ENCODE peak calls at places on chromosomes 6 and 20, in nine cellular contexts. L is cardiac muscle cell; O is thoracic aorta; T is testis; W is CD8-positive, alpha-beta T cell; G is colonic mucosa; Q is GM23338; I is adrenal gland; J is hepatocyte. V is an unnamed sample.

GRCh38 chr6:938271-939046 is 245.5 kb upstream of the EXOC2 start:
- DNase-seq in L (no peak), O (no peak), T (no peak), W (no peak), G (no peak), Q (peak; percentile 41), I (no peak), J (no peak), V (no peak)

GRCh38 chr6:96002912-96003311 is 12.9 kb upstream of the FUT9 start:
- DNase-seq in L (no peak), O (no peak), T (no peak), W (no peak), G (no peak), Q (no peak), I (no peak), J (no peak), V (no peak)

GRCh38 chr20:46151936-46152335 is 33.8 kb downstream of the CD40 start:
- DNase-seq in L (no peak), O (no peak), T (no peak), W (no peak), G (no peak), Q (peak; percentile 80), I (no peak), J (no peak), V (no peak)

GRCh38 chr6:42131531-42131930 is 10.9 kb downstream of the C6orf132 start:
- DNase-seq in L (peak; percentile 72), O (no peak), T (no peak), W (no peak), G (no peak), Q (no peak), I (no peak), J (no peak), V (no peak)

GRCh38 chr20:32062776-32063170 is 10.7 kb downstream of the HCK start:
- DNase-seq in L (no peak), O (no peak), T (peak; percentile 35), W (no peak), G (peak; percentile 33), Q (no peak), I (peak; percentile 59), J (no peak), V (no peak)

GRCh38 chr6:144710207-144710606 is 425.1 kb downstream of the UTRN start:
- DNase-seq in L (peak; percentile 73), O (no peak), T (no peak), W (no peak), G (no peak), Q (no peak), I (no peak), J (no peak), V (no peak)

GRCh38 chr20:10634683-10635411 is 39.0 kb downstream of the JAG1 start:
- DNase-seq in L (no peak), O (no peak), T (no peak), W (no peak), G (no peak), Q (no peak), I (no peak), J (no peak), V (no peak)

GRCh38 chr20:36085686-36086267 is 68.8 kb upstream of the EPB41L1 start:
- DNase-seq in L (peak; percentile 47), O (no peak), T (no peak), W (no peak), G (peak; percentile 80), Q (no peak), I (peak; percentile 68), J (peak; percentile 85), V (no peak)

GRCh38 chr6:90202156-90202555 is 94.5 kb downstream of the BACH2 start:
- DNase-seq in L (no peak), O (no peak), T (no peak), W (no peak), G (no peak), Q (no peak), I (no peak), J (no peak), V (no peak)

DNA sequence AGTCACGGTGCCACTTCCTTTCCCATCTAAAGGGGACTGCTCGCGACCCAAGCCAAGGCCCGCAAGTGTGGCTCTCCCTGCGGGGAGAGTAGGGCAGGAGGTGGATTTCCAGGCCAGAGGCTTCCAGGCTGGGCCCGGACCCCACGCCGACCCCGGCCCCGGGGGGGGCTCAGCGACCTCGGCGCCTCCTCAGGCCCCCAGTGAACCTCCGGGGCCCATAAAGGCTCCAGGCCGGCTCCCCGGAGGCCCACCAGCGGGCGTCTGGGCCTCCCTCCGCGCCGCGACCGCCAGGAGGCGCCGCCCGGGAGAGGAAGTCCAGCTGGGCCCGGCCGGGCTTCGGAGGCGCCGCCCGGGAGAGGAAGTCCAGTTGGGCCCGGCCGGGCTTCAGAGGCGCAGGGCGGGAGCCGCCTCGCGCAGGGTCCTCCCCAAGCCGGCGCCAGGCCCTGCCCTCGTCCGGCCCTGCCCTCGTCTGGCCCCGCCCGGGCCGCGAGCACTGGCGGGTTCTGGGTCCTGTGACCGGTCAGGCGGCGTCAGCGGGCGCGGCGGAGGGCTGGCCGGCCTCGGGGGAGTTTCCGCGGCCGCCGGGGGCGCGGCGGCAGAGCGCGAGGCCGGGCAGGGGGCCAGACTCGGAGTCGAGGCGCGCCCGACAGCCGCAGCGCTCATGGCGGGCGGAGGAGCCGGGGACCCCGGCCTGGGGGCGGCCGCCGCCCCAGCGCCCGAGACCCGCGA is at the start of gene RAB32:
- DNase-seq in L (peak; percentile 98), O (peak; percentile 67), T (peak; percentile 93), W (no peak), G (peak; percentile 94), Q (peak; percentile 92), I (peak; percentile 94), J (peak; percentile 97), V (peak; percentile 58)
- H3K27me3 ChIP-seq in L (no peaks in the 10 kb centered on the region), O (no peaks in the 10 kb centered on the region), T (no peaks in the 10 kb centered on the region), W (peaks cover 9% of the 10 kb centered on the region), G (no peaks in the 10 kb centered on the region), Q (no peaks in the 10 kb centered on the region), I (no peaks in the 10 kb centered on the region), J (no peaks in the 10 kb centered on the region), V (no peaks in the 10 kb centered on the region)

GRCh38 chr20:21326700-21327099 is 23.6 kb downstream of the XRN2 start:
- DNase-seq in L (no peak), O (no peak), T (no peak), W (no peak), G (no peak), Q (no peak), I (no peak), J (no peak), V (no peak)
- H3K4me1 ChIP-seq in L (peaks cover 5% of the 10 kb centered on the region), O (peaks cover 14% of the 10 kb centered on the region), T (peaks cover 5% of the 10 kb centered on the region), W (peaks cover 41% of the 10 kb centered on the region), G (peaks cover 4% of the 10 kb centered on the region), Q (peaks cover 40% of the 10 kb centered on the region), I (peaks cover 19% of the 10 kb centered on the region), J (peaks cover 4% of the 10 kb centered on the region), V (peaks cover 30% of the 10 kb centered on the region)

GRCh38 chr6:150144294-150144868 is 1.5 kb downstream of the PPP1R14C start:
- DNase-seq in L (no peak), O (no peak), T (no peak), W (no peak), G (no peak), Q (no peak), I (no peak), J (no peak), V (no peak)
- H3K27me3 ChIP-seq in L (peaks cover 46% of the 10 kb centered on the region), O (peaks cover 15% of the 10 kb centered on the region), T (no peaks in the 10 kb centered on the region), W (peaks cover 7% of the 10 kb centered on the region), G (peaks cover 12% of the 10 kb centered on the region), Q (peaks cover 75% of the 10 kb centered on the region), I (peaks cover 48% of the 10 kb centered on the region), J (peaks cover 78% of the 10 kb centered on the region), V (peaks cover 7% of the 10 kb centered on the region)

DNA sequence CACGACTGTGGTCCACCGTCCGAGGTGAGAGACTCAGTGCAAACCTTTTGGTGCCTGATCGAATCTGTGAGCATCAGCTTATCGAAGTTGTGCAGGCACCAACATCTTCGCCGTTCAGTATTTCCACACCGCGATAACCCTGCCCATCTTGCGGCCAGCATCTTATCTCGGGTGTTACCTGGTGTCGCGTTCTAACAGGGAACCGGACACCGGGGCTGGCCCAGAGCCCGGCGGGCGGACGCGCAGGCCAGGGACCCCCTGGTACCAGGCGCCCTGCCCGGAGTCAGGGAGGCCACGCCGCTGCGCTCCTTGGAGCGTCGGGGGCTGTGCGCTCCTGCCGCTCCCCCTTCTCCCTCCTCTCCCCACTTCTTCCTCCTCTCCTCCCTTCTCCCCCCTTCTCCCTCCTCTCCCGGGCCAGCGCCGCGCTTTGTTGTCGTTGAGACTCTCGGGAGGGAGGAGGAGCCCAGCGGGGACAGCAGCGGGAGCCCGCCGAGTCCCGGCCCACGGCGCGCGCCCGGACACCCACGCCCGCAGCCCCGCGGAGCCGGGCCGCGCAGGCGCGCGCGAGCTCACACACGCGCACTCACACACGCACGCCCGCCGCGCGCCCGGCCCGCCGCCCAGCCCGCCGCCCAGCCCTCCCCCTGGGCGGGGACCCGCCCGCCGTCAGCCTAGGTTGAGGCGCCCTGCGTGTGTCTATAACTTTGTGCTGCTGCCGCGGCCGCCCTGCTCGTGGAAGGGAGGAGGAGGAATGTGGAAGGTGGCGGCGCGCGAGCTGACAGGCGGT is 1.4 kb upstream of the FOXO3 start:
- DNase-seq in L (peak; percentile 93), O (peak; percentile 79), T (peak; percentile 93), W (peak; percentile 84), G (peak; percentile 93), Q (peak; percentile 74), I (peak; percentile 90), J (peak; percentile 95), V (peak; percentile 93)
- H3K4me1 ChIP-seq in L (peaks cover 8% of the 10 kb centered on the region), O (peaks cover 20% of the 10 kb centered on the region), T (peaks cover 15% of the 10 kb centered on the region), W (peaks cover 21% of the 10 kb centered on the region), G (peaks cover 6% of the 10 kb centered on the region), Q (peaks cover 28% of the 10 kb centered on the region), I (peaks cover 6% of the 10 kb centered on the region), J (peaks cover 23% of the 10 kb centered on the region), V (peaks cover 15% of the 10 kb centered on the region)

GRCh38 chr20:60086936-60087562 is 128.8 kb downstream of the CDH26 start:
- DNase-seq in L (no peak), O (no peak), T (no peak), W (no peak), G (no peak), Q (no peak), I (no peak), J (no peak), V (no peak)
- H3K27me3 ChIP-seq in L (peaks cover 10% of the 10 kb centered on the region), O (no peaks in the 10 kb centered on the region), T (no peaks in the 10 kb centered on the region), W (peaks cover 4% of the 10 kb centered on the region), G (peaks cover 18% of the 10 kb centered on the region), Q (no peaks in the 10 kb centered on the region), I (no peaks in the 10 kb centered on the region), J (peaks cover 7% of the 10 kb centered on the region), V (peaks cover 4% of the 10 kb centered on the region)

DNA sequence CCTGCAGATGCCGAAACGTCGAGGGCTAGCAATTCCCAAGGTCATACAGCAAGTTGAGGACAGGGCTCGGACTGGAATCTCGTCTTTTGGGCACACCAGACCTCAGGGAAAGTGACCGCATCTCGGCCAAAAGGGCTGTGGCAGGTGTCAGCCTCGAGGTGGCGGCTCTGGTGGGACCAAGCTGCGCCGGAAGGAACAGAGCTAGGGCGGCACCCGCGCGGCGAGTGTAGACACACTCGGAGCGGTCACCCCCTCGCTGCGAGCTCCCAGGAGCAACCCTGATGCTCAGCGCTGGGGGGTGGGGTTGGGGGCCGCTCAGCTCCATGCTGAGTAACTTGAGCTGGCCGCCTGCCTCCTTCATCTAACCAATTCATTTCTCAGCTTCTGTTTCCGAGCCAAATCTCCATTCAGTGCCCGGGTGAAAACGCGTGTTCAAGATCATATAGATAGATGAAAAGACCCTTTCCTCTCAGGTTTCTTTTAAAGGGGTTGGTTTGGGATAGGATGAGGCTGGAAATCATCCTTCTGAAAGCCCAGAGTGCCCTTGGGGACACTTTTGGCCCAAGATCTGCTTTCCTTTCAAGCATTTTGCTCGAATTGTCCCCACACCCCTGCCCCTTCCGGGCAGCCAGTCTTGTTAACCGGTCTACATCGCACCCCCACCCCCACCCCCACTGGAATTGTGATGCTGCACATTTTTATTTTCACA is 2.3 kb upstream of the TUBB2B start:
- DNase-seq in L (no peak), O (no peak), T (no peak), W (no peak), G (no peak), Q (peak; percentile 81), I (no peak), J (peak; percentile 54), V (no peak)
- H3K4me1 ChIP-seq in L (peaks cover 13% of the 10 kb centered on the region), O (peaks cover 57% of the 10 kb centered on the region), T (peaks cover 29% of the 10 kb centered on the region), W (peaks cover 57% of the 10 kb centered on the region), G (peaks cover 26% of the 10 kb centered on the region), Q (peaks cover 50% of the 10 kb centered on the region), I (peaks cover 14% of the 10 kb centered on the region), J (peaks cover 14% of the 10 kb centered on the region), V (peaks cover 38% of the 10 kb centered on the region)

GRCh38 chr20:56736285-56736857 is 107.3 kb downstream of the TFAP2C start:
- DNase-seq in L (no peak), O (no peak), T (no peak), W (no peak), G (no peak), Q (peak; percentile 93), I (no peak), J (no peak), V (no peak)
- H3K27me3 ChIP-seq in L (peaks cover 33% of the 10 kb centered on the region), O (peaks cover 3% of the 10 kb centered on the region), T (no peaks in the 10 kb centered on the region), W (no peaks in the 10 kb centered on the region), G (no peaks in the 10 kb centered on the region), Q (peaks cover 45% of the 10 kb centered on the region), I (peaks cover 5% of the 10 kb centered on the region), J (peaks cover 7% of the 10 kb centered on the region), V (no peaks in the 10 kb centered on the region)

V was measured in naive thymus-derived CD4-positive, alpha-beta T cell.